ENCODE peak calls at places on chromosomes 12 and 14, in nine cellular contexts. One of them, this sample, is unnamed.
A peak's percentile ranks its signal among the peaks of the same experiment; 100 is the strongest.

GRCh38 chr14:64266206-64266605 is 28.0 kb downstream of the ESR2 start:
- DNase-seq in DMS 273 treated with DMSO at 0.1 percent for 48 hours: no peak
- DNase-seq in CD8-positive, alpha-beta memory T cell: no peak
- DNase-seq in OCI-LY7: peak; percentile 45
- DNase-seq in cardiac fibroblast: peak; percentile 29
- DNase-seq in AG08396: peak; percentile 62
- DNase-seq in A549: no peak
- DNase-seq in head of caudate nucleus: no peak
- DNase-seq in SK-MEL-5: peak; percentile 28
- DNase-seq in this sample: no peak

GRCh38 chr12:110234197-110235154 is 46.6 kb upstream of the ATP2A2 start:
- DNase-seq in DMS 273 treated with DMSO at 0.1 percent for 48 hours: no peak
- DNase-seq in CD8-positive, alpha-beta memory T cell: no peak
- DNase-seq in OCI-LY7: no peak
- DNase-seq in cardiac fibroblast: peak; percentile 45
- DNase-seq in AG08396: no peak
- DNase-seq in A549: no peak
- DNase-seq in head of caudate nucleus: no peak
- DNase-seq in SK-MEL-5: peak; percentile 65
- DNase-seq in this sample: no peak

GRCh38 chr14:102916347-102917055 is 6.0 kb upstream of the AMN start:
- DNase-seq in DMS 273 treated with DMSO at 0.1 percent for 48 hours: no peak
- DNase-seq in CD8-positive, alpha-beta memory T cell: no peak
- DNase-seq in OCI-LY7: no peak
- DNase-seq in cardiac fibroblast: no peak
- DNase-seq in AG08396: no peak
- DNase-seq in A549: no peak
- DNase-seq in head of caudate nucleus: no peak
- DNase-seq in SK-MEL-5: no peak
- DNase-seq in this sample: no peak

GRCh38 chr14:105315941-105316562 is 1.5 kb downstream of the PACS2 start:
- DNase-seq in DMS 273 treated with DMSO at 0.1 percent for 48 hours: no peak
- DNase-seq in CD8-positive, alpha-beta memory T cell: no peak
- DNase-seq in OCI-LY7: no peak
- DNase-seq in cardiac fibroblast: no peak
- DNase-seq in AG08396: peak; percentile 20
- DNase-seq in A549: no peak
- DNase-seq in head of caudate nucleus: no peak
- DNase-seq in SK-MEL-5: no peak
- DNase-seq in this sample: no peak

GRCh38 chr12:51898937-51899336 is 8.4 kb upstream of the ACVRL1 start:
- DNase-seq in DMS 273 treated with DMSO at 0.1 percent for 48 hours: no peak
- DNase-seq in CD8-positive, alpha-beta memory T cell: no peak
- DNase-seq in OCI-LY7: no peak
- DNase-seq in cardiac fibroblast: peak; percentile 74
- DNase-seq in AG08396: no peak
- DNase-seq in A549: no peak
- DNase-seq in head of caudate nucleus: no peak
- DNase-seq in SK-MEL-5: no peak
- DNase-seq in this sample: no peak

GRCh38 chr14:75519826-75520692 is 2.2 kb upstream of the BATF start:
- DNase-seq in DMS 273 treated with DMSO at 0.1 percent for 48 hours: no peak
- DNase-seq in CD8-positive, alpha-beta memory T cell: no peak
- DNase-seq in OCI-LY7: no peak
- DNase-seq in cardiac fibroblast: no peak
- DNase-seq in AG08396: peak; percentile 57
- DNase-seq in A549: no peak
- DNase-seq in head of caudate nucleus: no peak
- DNase-seq in SK-MEL-5: no peak
- DNase-seq in this sample: no peak

GRCh38 chr12:104340177-104340576 is 36.6 kb downstream of the EID3 start:
- DNase-seq in DMS 273 treated with DMSO at 0.1 percent for 48 hours: no peak
- DNase-seq in CD8-positive, alpha-beta memory T cell: no peak
- DNase-seq in OCI-LY7: no peak
- DNase-seq in cardiac fibroblast: no peak
- DNase-seq in AG08396: no peak
- DNase-seq in A549: no peak
- DNase-seq in head of caudate nucleus: no peak
- DNase-seq in SK-MEL-5: no peak
- DNase-seq in this sample: no peak

GRCh38 chr12:12890815-12891645 is at the start of gene GPRC5A:
- DNase-seq in DMS 273 treated with DMSO at 0.1 percent for 48 hours: peak; percentile 64
- DNase-seq in CD8-positive, alpha-beta memory T cell: no peak
- DNase-seq in OCI-LY7: no peak
- DNase-seq in cardiac fibroblast: peak; percentile 98
- DNase-seq in AG08396: peak; percentile 91
- DNase-seq in A549: peak; percentile 90
- DNase-seq in head of caudate nucleus: peak; percentile 29
- DNase-seq in SK-MEL-5: peak; percentile 82
- DNase-seq in this sample: peak; percentile 45

GRCh38 chr12:66960704-66961690 is 282.1 kb upstream of the GRIP1 start:
- DNase-seq in DMS 273 treated with DMSO at 0.1 percent for 48 hours: no peak
- DNase-seq in CD8-positive, alpha-beta memory T cell: no peak
- DNase-seq in OCI-LY7: no peak
- DNase-seq in cardiac fibroblast: no peak
- DNase-seq in AG08396: no peak
- DNase-seq in A549: no peak
- DNase-seq in head of caudate nucleus: no peak
- DNase-seq in SK-MEL-5: no peak
- DNase-seq in this sample: no peak

GRCh38 chr14:99754141-99755067 is 38.8 kb upstream of the EML1 start:
- DNase-seq in DMS 273 treated with DMSO at 0.1 percent for 48 hours: no peak
- DNase-seq in CD8-positive, alpha-beta memory T cell: no peak
- DNase-seq in OCI-LY7: no peak
- DNase-seq in cardiac fibroblast: peak; percentile 55
- DNase-seq in AG08396: no peak
- DNase-seq in A549: no peak
- DNase-seq in head of caudate nucleus: no peak
- DNase-seq in SK-MEL-5: no peak
- DNase-seq in this sample: no peak

GRCh38 chr14:91415794-91416743 is 1.6 kb downstream of the CCDC88C start:
- DNase-seq in DMS 273 treated with DMSO at 0.1 percent for 48 hours: no peak
- DNase-seq in CD8-positive, alpha-beta memory T cell: peak; percentile 86
- DNase-seq in OCI-LY7: peak; percentile 90
- DNase-seq in cardiac fibroblast: no peak
- DNase-seq in AG08396: no peak
- DNase-seq in A549: no peak
- DNase-seq in head of caudate nucleus: peak; percentile 76
- DNase-seq in SK-MEL-5: no peak
- DNase-seq in this sample: no peak

GRCh38 chr14:104665663-104666522 is 23.5 kb upstream of the INF2 start:
- DNase-seq in DMS 273 treated with DMSO at 0.1 percent for 48 hours: no peak
- DNase-seq in CD8-positive, alpha-beta memory T cell: peak; percentile 44
- DNase-seq in OCI-LY7: peak; percentile 64
- DNase-seq in cardiac fibroblast: no peak
- DNase-seq in AG08396: no peak
- DNase-seq in A549: peak; percentile 86
- DNase-seq in head of caudate nucleus: peak; percentile 89
- DNase-seq in SK-MEL-5: peak; percentile 91
- DNase-seq in this sample: no peak

GRCh38 chr12:46677749-46678148 is 148.0 kb downstream of the SLC38A4 start:
- DNase-seq in DMS 273 treated with DMSO at 0.1 percent for 48 hours: no peak
- DNase-seq in CD8-positive, alpha-beta memory T cell: no peak
- DNase-seq in OCI-LY7: no peak
- DNase-seq in cardiac fibroblast: peak; percentile 73
- DNase-seq in AG08396: no peak
- DNase-seq in A549: peak; percentile 33
- DNase-seq in head of caudate nucleus: no peak
- DNase-seq in SK-MEL-5: peak; percentile 39
- DNase-seq in this sample: no peak

GRCh38 chr14:105126970-105127307 is 41.6 kb downstream of the JAG2 start:
- DNase-seq in DMS 273 treated with DMSO at 0.1 percent for 48 hours: no peak
- DNase-seq in CD8-positive, alpha-beta memory T cell: no peak
- DNase-seq in OCI-LY7: no peak
- DNase-seq in cardiac fibroblast: no peak
- DNase-seq in AG08396: no peak
- DNase-seq in A549: no peak
- DNase-seq in head of caudate nucleus: peak; percentile 31
- DNase-seq in SK-MEL-5: no peak
- DNase-seq in this sample: no peak

GRCh38 chr12:84596276-84596675 is 316.3 kb downstream of the SLC6A15 start:
- DNase-seq in DMS 273 treated with DMSO at 0.1 percent for 48 hours: no peak
- DNase-seq in CD8-positive, alpha-beta memory T cell: no peak
- DNase-seq in OCI-LY7: no peak
- DNase-seq in cardiac fibroblast: no peak
- DNase-seq in AG08396: no peak
- DNase-seq in A549: no peak
- DNase-seq in head of caudate nucleus: no peak
- DNase-seq in SK-MEL-5: peak; percentile 95
- DNase-seq in this sample: no peak

GRCh38 chr12:123840765-123841425 is 78.8 kb downstream of the DNAH10 start:
- DNase-seq in DMS 273 treated with DMSO at 0.1 percent for 48 hours: no peak
- DNase-seq in CD8-positive, alpha-beta memory T cell: no peak
- DNase-seq in OCI-LY7: no peak
- DNase-seq in cardiac fibroblast: no peak
- DNase-seq in AG08396: no peak
- DNase-seq in A549: no peak
- DNase-seq in head of caudate nucleus: no peak
- DNase-seq in SK-MEL-5: no peak
- DNase-seq in this sample: no peak

GRCh38 chr14:64730681-64731080 is 26.5 kb downstream of the PLEKHG3 start:
- DNase-seq in DMS 273 treated with DMSO at 0.1 percent for 48 hours: no peak
- DNase-seq in CD8-positive, alpha-beta memory T cell: no peak
- DNase-seq in OCI-LY7: no peak
- DNase-seq in cardiac fibroblast: no peak
- DNase-seq in AG08396: no peak
- DNase-seq in A549: no peak
- DNase-seq in head of caudate nucleus: no peak
- DNase-seq in SK-MEL-5: no peak
- DNase-seq in this sample: no peak

GRCh38 chr14:68857671-68858070 is 64.8 kb upstream of the ZFP36L1 start:
- DNase-seq in DMS 273 treated with DMSO at 0.1 percent for 48 hours: no peak
- DNase-seq in CD8-positive, alpha-beta memory T cell: no peak
- DNase-seq in OCI-LY7: no peak
- DNase-seq in cardiac fibroblast: no peak
- DNase-seq in AG08396: no peak
- DNase-seq in A549: no peak
- DNase-seq in head of caudate nucleus: no peak
- DNase-seq in SK-MEL-5: no peak
- DNase-seq in this sample: no peak

GRCh38 chr14:104184911-104185499 is 46.6 kb downstream of the KIF26A start:
- DNase-seq in DMS 273 treated with DMSO at 0.1 percent for 48 hours: no peak
- DNase-seq in CD8-positive, alpha-beta memory T cell: no peak
- DNase-seq in OCI-LY7: no peak
- DNase-seq in cardiac fibroblast: peak; percentile 37
- DNase-seq in AG08396: peak; percentile 12
- DNase-seq in A549: no peak
- DNase-seq in head of caudate nucleus: no peak
- DNase-seq in SK-MEL-5: no peak
- DNase-seq in this sample: no peak

GRCh38 chr12:132162508-132163031 is 18.3 kb downstream of the NOC4L start:
- DNase-seq in DMS 273 treated with DMSO at 0.1 percent for 48 hours: no peak
- DNase-seq in CD8-positive, alpha-beta memory T cell: no peak
- DNase-seq in OCI-LY7: no peak
- DNase-seq in cardiac fibroblast: peak; percentile 72
- DNase-seq in AG08396: peak; percentile 89
- DNase-seq in A549: no peak
- DNase-seq in head of caudate nucleus: peak; percentile 47
- DNase-seq in SK-MEL-5: no peak
- DNase-seq in this sample: no peak

GRCh38 chr12:26090853-26091510 is 33.9 kb downstream of the BHLHE41 start:
- DNase-seq in DMS 273 treated with DMSO at 0.1 percent for 48 hours: no peak
- DNase-seq in CD8-positive, alpha-beta memory T cell: no peak
- DNase-seq in OCI-LY7: no peak
- DNase-seq in cardiac fibroblast: no peak
- DNase-seq in AG08396: no peak
- DNase-seq in A549: no peak
- DNase-seq in head of caudate nucleus: no peak
- DNase-seq in SK-MEL-5: no peak
- DNase-seq in this sample: no peak